ENCODE peak calls at places on chromosomes 2 and 18, in nine cellular contexts. S, L, D, M, O, I, Q, N and V are unnamed samples.

GRCh38 chr2:187549193-187549592 is 5.0 kb downstream of the TFPI start:
- DNase-seq in S (no peak), L (no peak), D (no peak), M (no peak), O (no peak), I (no peak), Q (no peak), N (no peak), V (no peak)

GRCh38 chr18:28125051-28125450 is 51.9 kb downstream of the CDH2 start:
- DNase-seq in S (no peak), L (peak), D (no peak), M (no peak), O (no peak), I (no peak), Q (no peak), N (no peak), V (no peak)

GRCh38 chr2:70140978-70141753 is 49.7 kb downstream of the C2orf42 start:
- DNase-seq in S (peak), L (peak), D (no peak), M (peak), O (no peak), I (no peak), Q (no peak), N (no peak), V (no peak)

GRCh38 chr2:174959787-174960186 is 45.4 kb downstream of the CHN1 start:
- DNase-seq in S (no peak), L (peak), D (no peak), M (no peak), O (peak), I (no peak), Q (no peak), N (no peak), V (no peak)

GRCh38 chr2:129181433-129181832 is 798.0 kb upstream of the RAB6C start:
- DNase-seq in S (no peak), L (no peak), D (no peak), M (no peak), O (no peak), I (no peak), Q (no peak), N (no peak), V (no peak)

GRCh38 chr2:219997341-219997851 is 370.0 kb downstream of the SLC4A3 start:
- DNase-seq in S (peak), L (peak), D (no peak), M (no peak), O (no peak), I (no peak), Q (no peak), N (peak), V (peak)

GRCh38 chr18:2139676-2140075 is 431.6 kb downstream of the METTL4 start:
- DNase-seq in S (no peak), L (peak), D (no peak), M (no peak), O (peak), I (no peak), Q (no peak), N (no peak), V (no peak)

GRCh38 chr2:97673187-97673914 is 3.8 kb downstream of the C2orf92 start:
- DNase-seq in S (no peak), L (no peak), D (no peak), M (no peak), O (no peak), I (no peak), Q (no peak), N (no peak), V (no peak)

GRCh38 chr2:47237375-47238357 is 82.6 kb upstream of the STPG4 start:
- DNase-seq in S (no peak), L (no peak), D (no peak), M (no peak), O (no peak), I (no peak), Q (no peak), N (no peak), V (peak)

GRCh38 chr18:47485221-47485797 is 233.8 kb upstream of the SKOR2 start:
- DNase-seq in S (no peak), L (no peak), D (no peak), M (no peak), O (no peak), I (no peak), Q (no peak), N (no peak), V (no peak)

GRCh38 chr18:76209597-76209996 is 285.4 kb downstream of the ZNF516 start:
- DNase-seq in S (no peak), L (no peak), D (no peak), M (no peak), O (peak), I (no peak), Q (peak), N (no peak), V (no peak)

GRCh38 chr2:173357351-173357750 is 2.7 kb downstream of the CDCA7 start:
- DNase-seq in S (no peak), L (no peak), D (no peak), M (no peak), O (no peak), I (no peak), Q (no peak), N (no peak), V (no peak)

GRCh38 chr18:24395049-24395780 is 2.4 kb downstream of the OSBPL1A start:
- DNase-seq in S (no peak), L (peak), D (no peak), M (no peak), O (no peak), I (no peak), Q (no peak), N (peak), V (no peak)

GRCh38 chr2:234814366-234814765 is 137.5 kb upstream of the SH3BP4 start:
- DNase-seq in S (no peak), L (no peak), D (no peak), M (no peak), O (no peak), I (no peak), Q (no peak), N (no peak), V (no peak)

GRCh38 chr18:76741346-76741745 is 81.0 kb upstream of the ZNF236 start:
- DNase-seq in S (no peak), L (no peak), D (no peak), M (no peak), O (no peak), I (no peak), Q (no peak), N (no peak), V (no peak)

GRCh38 chr2:96565111-96565510 is 28.6 kb downstream of the ARID5A start:
- DNase-seq in S (no peak), L (no peak), D (no peak), M (no peak), O (no peak), I (no peak), Q (no peak), N (no peak), V (no peak)

GRCh38 chr2:19377717-19378116 is 19.3 kb upstream of the OSR1 start:
- DNase-seq in S (no peak), L (no peak), D (no peak), M (no peak), O (no peak), I (no peak), Q (no peak), N (no peak), V (no peak)

GRCh38 chr2:100603945-100604633 is 41.3 kb downstream of the PDCL3 start:
- DNase-seq in S (no peak), L (peak), D (no peak), M (no peak), O (peak), I (no peak), Q (no peak), N (no peak), V (no peak)

GRCh38 chr2:169799555-169799954 is 884 bp downstream of the SSB start:
- DNase-seq in S (no peak), L (peak), D (no peak), M (no peak), O (no peak), I (no peak), Q (no peak), N (no peak), V (no peak)

GRCh38 chr2:25378731-25379490 is 37.2 kb upstream of the DNMT3A start:
- DNase-seq in S (no peak), L (peak), D (no peak), M (no peak), O (no peak), I (no peak), Q (no peak), N (no peak), V (no peak)

GRCh38 chr2:118431997-118432396 is 343.7 kb downstream of the INSIG2 start:
- DNase-seq in S (no peak), L (no peak), D (no peak), M (no peak), O (no peak), I (no peak), Q (no peak), N (no peak), V (no peak)

GRCh38 chr2:200129756-200130462 is 174.5 kb downstream of the MAIP1 start:
- DNase-seq in S (no peak), L (no peak), D (no peak), M (no peak), O (no peak), I (no peak), Q (no peak), N (no peak), V (no peak)

GRCh38 chr2:10305254-10305635 is 2.5 kb downstream of the HPCAL1 start:
- DNase-seq in S (no peak), L (peak), D (no peak), M (peak), O (no peak), I (no peak), Q (no peak), N (no peak), V (no peak)

GRCh38 chr2:197184959-197185586 is 125.5 kb downstream of the ANKRD44 start:
- DNase-seq in S (no peak), L (no peak), D (no peak), M (no peak), O (no peak), I (no peak), Q (no peak), N (no peak), V (peak)

GRCh38 chr2:141589314-141589713 is 541.5 kb downstream of the LRP1B start:
- DNase-seq in S (no peak), L (no peak), D (no peak), M (no peak), O (no peak), I (no peak), Q (no peak), N (no peak), V (no peak)

GRCh38 chr2:12196495-12196894 is 450.1 kb downstream of the LPIN1 start:
- DNase-seq in S (no peak), L (no peak), D (no peak), M (no peak), O (no peak), I (no peak), Q (no peak), N (no peak), V (no peak)

GRCh38 chr2:231932711-231932970 is 6.4 kb upstream of the NPPC start:
- DNase-seq in S (no peak), L (no peak), D (no peak), M (no peak), O (no peak), I (no peak), Q (no peak), N (no peak), V (no peak)